ENCODE peak calls at places on chromosomes 6 and 20, in five cellular contexts. G, R, E, T and J are unnamed samples.

GRCh38 chr6:106309766-106310373 is 15.7 kb downstream of the ATG5 start:
- DNase-seq in G (no peak), E (no peak), T (no peak), R (no peak), J (no peak)

GRCh38 chr6:15499591-15499990 is 163.2 kb downstream of the DTNBP1 start:
- DNase-seq in R (no peak), E (no peak), G (no peak), T (no peak), J (no peak)

GRCh38 chr6:88262372-88262771 is 96.2 kb upstream of the CNR1 start:
- DNase-seq in T (no peak), R (no peak), E (no peak), G (no peak), J (no peak)

GRCh38 chr6:3194535-3195376 is 32.7 kb downstream of the TUBB2B start:
- DNase-seq in G (no peak), E (no peak), T (no peak), R (no peak), J (no peak)

GRCh38 chr6:147510949-147511590 is 2.6 kb downstream of the SAMD5 start:
- DNase-seq in E (no peak), T (no peak), R (no peak), G (no peak), J (no peak)

GRCh38 chr6:47188588-47189021 is 121.1 kb downstream of the TNFRSF21 start:
- DNase-seq in E (no peak), G (no peak), R (no peak), T (no peak), J (no peak)

GRCh38 chr6:106186172-106186571 is 100.0 kb downstream of the PRDM1 start:
- DNase-seq in E (no peak), R (no peak), G (no peak), T (no peak), J (no peak)

GRCh38 chr6:88422831-88423230 is 256.7 kb upstream of the CNR1 start:
- DNase-seq in E (no peak), T (no peak), G (no peak), R (no peak), J (no peak)

GRCh38 chr20:42392417-42392816 is 774.2 kb upstream of the CHD6 start:
- DNase-seq in G (no peak), E (no peak), R (no peak), T (no peak), J (no peak)

GRCh38 chr20:50282592-50283241 is 92.1 kb downstream of the CEBPB start:
- DNase-seq in G (no peak), T (no peak), R (no peak), E (no peak), J (no peak)

GRCh38 chr6:137787016-137787415 is 80.0 kb upstream of the TNFAIP3 start:
- DNase-seq in G (no peak), E (no peak), T (no peak), R (no peak), J (no peak)

GRCh38 chr6:55397986-55398385 is 70.7 kb downstream of the GFRAL start:
- DNase-seq in E (no peak), T (no peak), G (no peak), R (no peak), J (no peak)

DNA sequence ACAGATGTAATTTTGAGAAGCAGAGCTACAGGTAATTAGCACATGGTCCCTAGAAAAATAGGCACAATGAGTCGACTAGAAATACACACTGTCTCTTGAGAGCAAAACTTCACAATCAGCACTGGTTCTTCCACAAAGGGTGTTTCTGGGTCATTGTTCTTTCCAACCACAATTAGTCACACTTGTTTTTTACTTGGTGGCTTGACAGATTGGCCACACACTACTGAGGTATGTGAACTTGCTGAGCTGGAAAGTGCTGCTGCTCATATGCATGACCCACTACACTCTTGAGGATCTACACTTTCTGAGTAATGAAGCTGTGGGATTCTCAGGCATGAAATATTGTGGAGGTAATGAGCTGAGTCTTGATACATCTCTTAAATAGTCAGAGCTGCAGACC is 347.7 kb downstream of the BCKDHB start:
- DNase-seq in T (no peak), G (no peak), R (no peak), E (no peak), J (no peak)
- TF ChIP-seq POLR2AphosphoS5 in T (no peak), G (peak), R (no peak), E (no peak), J (no peak)

GRCh38 chr20:53794529-53795115 is 201.0 kb upstream of the ZNF217 start:
- DNase-seq in E (no peak), G (no peak), R (no peak), T (no peak), J (no peak)

GRCh38 chr20:53800418-53800817 is 206.8 kb upstream of the ZNF217 start:
- DNase-seq in R (no peak), T (no peak), G (no peak), E (no peak), J (no peak)

GRCh38 chr20:53793783-53794383 is 200.2 kb upstream of the ZNF217 start:
- DNase-seq in R (no peak), G (no peak), E (no peak), T (no peak), J (peak)

GRCh38 chr20:53795170-53795569 is 201.5 kb upstream of the ZNF217 start:
- DNase-seq in E (no peak), R (no peak), T (no peak), G (no peak), J (no peak)

GRCh38 chr20:53797085-53797484 is 203.4 kb upstream of the ZNF217 start:
- DNase-seq in T (no peak), E (no peak), G (no peak), R (no peak), J (no peak)
- TF ChIP-seq POLR2A in T (no peak), E (no peak), G (no peak), R (no peak), J (no peak)

GRCh38 chr20:45374966-45375365 is 3.2 kb downstream of the TP53TG5 start:
- DNase-seq in R (no peak), G (peak), T (no peak), E (no peak), J (no peak)

GRCh38 chr20:45372241-45372640 is 5.9 kb downstream of the TP53TG5 start:
- DNase-seq in T (no peak), R (no peak), G (peak), E (no peak), J (no peak)

GRCh38 chr20:45374101-45374467 is 4.0 kb downstream of the TP53TG5 start:
- DNase-seq in G (peak), R (no peak), T (no peak), E (no peak), J (no peak)

GRCh38 chr20:45372646-45373352 is 5.3 kb downstream of the TP53TG5 start:
- DNase-seq in E (peak), G (peak), R (no peak), T (peak), J (no peak)

DNA sequence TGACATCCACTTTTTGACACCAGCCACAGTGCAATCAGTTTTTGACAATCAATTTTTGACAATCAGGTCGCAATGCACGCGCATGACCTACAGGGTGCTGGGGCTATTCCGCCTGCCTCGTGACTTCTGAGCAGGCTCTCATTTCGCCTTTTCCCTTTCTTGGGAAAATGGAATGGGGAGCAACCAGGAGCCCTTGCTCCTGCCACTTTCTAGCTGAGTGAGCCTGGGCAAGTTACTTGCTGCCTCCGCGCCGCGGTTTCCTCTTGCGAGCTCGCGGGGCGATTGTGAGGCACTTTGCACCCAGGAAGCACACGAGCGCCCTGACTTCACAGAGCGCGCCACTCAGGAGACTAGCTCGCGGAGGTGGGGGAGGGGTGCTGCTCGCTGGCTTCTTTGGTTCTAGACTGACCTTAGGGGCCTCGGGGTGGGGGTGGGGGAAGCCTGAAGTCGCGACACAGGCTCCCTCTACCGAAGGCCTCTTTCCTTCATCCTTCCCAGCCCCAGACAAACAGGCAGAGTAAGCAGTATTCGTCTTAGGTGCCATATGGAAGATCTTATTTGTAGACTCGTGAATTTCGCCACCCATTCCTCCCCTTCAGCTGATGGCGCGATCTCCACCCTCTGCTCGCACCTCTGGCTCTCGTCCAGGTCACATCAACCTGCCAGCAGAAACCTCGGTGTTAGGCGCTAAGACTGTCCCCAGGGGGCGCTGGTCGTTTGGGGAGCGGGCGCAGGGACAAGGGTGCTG is 4.6 kb downstream of the TP53TG5 start:
- DNase-seq in T (peak), G (peak), E (peak), R (peak), J (peak)
- H3K4me3 ChIP-seq in T (peak), G (peak), E (peak), R (peak), J (peak)

DNA sequence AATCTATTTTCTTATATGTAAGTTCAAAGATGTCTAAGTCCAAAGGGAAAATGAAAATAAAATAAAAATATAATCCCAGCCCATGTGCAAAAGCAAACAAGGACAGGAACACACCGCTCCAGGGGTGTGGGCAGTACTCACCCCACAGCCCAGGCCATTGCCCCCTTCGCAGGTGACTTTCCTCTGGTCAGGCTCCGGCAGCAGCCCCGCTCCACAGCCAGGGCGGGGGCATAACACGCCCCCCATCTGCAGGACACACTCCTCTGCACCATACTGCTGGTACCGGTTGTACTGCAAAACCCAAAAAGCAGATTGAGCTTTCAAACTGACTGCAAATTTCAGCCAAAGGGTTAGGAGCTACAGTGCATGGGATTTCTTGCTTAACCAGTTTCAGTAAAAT is 274.9 kb upstream of the AGPAT4 start:
- DNase-seq in E (no peak), T (no peak), G (no peak), R (no peak), J (no peak)
- TF ChIP-seq POLR2AphosphoS5 in E (no peak), T (no peak), G (no peak), R (no peak), J (no peak)

DNA sequence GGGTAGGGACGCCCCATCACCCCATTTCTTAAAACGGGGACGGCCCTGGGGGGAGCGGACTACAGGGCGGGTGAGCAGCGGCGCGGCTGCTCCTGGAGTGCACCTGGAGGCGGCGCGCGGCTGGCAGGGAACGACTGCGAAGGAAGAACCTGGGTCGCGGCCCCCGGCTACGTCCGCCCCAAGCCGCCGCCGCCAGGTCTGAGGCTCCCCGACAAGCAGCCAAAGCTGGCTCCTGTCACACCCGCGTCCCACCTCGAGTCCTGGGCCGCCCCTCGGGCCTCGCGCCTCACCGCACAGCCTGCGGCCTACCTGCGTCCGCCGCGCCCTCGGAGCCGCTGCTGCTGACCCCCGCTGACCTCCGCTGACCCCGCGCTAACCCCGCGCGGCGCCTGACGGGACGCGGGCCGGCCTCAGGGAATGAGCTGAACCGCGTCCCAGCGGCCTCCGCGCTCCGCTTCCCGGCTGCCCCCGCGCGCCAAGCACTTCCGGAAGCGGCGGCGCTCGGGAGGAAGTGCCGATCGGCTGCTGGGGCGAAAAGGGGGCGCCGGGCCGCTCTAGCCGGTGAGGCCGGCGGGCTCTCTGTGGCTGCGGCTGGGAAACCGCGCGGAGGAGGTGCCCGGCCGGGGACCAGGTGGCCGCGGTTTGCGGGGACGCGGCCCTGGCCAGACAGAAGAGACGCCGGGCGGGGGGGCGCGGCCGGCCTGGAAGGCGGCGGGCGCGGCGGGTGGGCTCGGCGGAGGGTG is at the start of the genes ARFRP1 and ZGPAT:
- DNase-seq in T (peak), E (peak), G (no peak), R (peak), J (peak)
- TF ChIP-seq POLR2A in T (peak), E (no peak), G (no peak), R (peak), J (peak)

GRCh38 chr6:36983538-36983937 is 2.5 kb downstream of the MTCH1 start:
- DNase-seq in E (no peak), G (no peak), R (no peak), T (no peak), J (no peak)
- H3K4me3 ChIP-seq in E (no peak), G (no peak), R (no peak), T (no peak), J (no peak)

GRCh38 chr6:16901777-16902176 is 140.5 kb upstream of the ATXN1 start:
- DNase-seq in T (no peak), G (no peak), E (peak), R (no peak), J (peak)

GRCh38 chr6:16898640-16899428 is 137.6 kb upstream of the ATXN1 start:
- DNase-seq in R (no peak), G (no peak), T (no peak), E (no peak), J (no peak)

GRCh38 chr6:16902520-16902919 is 141.3 kb upstream of the ATXN1 start:
- DNase-seq in R (no peak), E (no peak), T (no peak), G (no peak), J (no peak)

GRCh38 chr6:16904957-16905356 is 143.7 kb upstream of the ATXN1 start:
- DNase-seq in T (no peak), G (no peak), R (no peak), E (no peak), J (no peak)

DNA sequence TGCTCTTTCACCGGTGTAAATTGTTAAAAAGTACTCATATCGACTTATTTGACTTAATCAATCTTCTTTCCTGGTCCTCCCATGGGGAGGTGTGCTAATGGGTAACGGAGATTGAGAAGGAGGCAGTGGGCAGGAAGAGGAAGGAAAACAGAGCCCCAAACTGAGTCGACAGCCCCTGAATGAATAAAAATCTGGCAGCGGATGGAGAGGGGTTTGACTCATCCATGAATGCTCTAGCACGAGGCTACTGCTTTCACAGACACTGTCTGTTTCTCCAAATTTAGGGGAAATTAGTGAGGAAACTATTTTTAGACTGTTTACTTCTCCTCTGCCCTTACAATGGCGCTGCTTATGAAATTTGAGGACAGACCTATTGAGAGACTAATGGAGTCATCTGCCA is 142.2 kb upstream of the ATXN1 start:
- DNase-seq in E (no peak), G (no peak), R (no peak), T (no peak), J (no peak)
- TF ChIP-seq POLR2AphosphoS5 in E (no peak), G (no peak), R (no peak), T (no peak), J (no peak)

GRCh38 chr6:108563292-108563691 is 2.6 kb downstream of the FOXO3 start:
- DNase-seq in R (no peak), T (no peak), G (no peak), E (no peak), J (no peak)

GRCh38 chr6:108564178-108564577 is 3.5 kb downstream of the FOXO3 start:
- DNase-seq in E (no peak), T (no peak), R (no peak), G (peak), J (no peak)

GRCh38 chr6:108561742-108562502 is 1.2 kb downstream of the FOXO3 start:
- DNase-seq in E (peak), T (peak), G (peak), R (no peak), J (peak)

GRCh38 chr6:108560463-108561308 is at the start of gene FOXO3:
- DNase-seq in E (peak), T (peak), G (peak), R (peak), J (peak)

GRCh38 chr6:108562503-108562993 is 1.8 kb downstream of the FOXO3 start:
- DNase-seq in E (peak), G (peak), R (no peak), T (peak), J (peak)
- TF ChIP-seq POLR2A in E (peak), G (no peak), R (peak), T (no peak), J (peak)

GRCh38 chr20:48286571-48287551 is 501.6 kb upstream of the SULF2 start:
- DNase-seq in E (no peak), G (no peak), R (no peak), T (no peak), J (no peak)
- H3K4me3 ChIP-seq in E (no peak), G (no peak), R (no peak), T (no peak), J (no peak)

DNA sequence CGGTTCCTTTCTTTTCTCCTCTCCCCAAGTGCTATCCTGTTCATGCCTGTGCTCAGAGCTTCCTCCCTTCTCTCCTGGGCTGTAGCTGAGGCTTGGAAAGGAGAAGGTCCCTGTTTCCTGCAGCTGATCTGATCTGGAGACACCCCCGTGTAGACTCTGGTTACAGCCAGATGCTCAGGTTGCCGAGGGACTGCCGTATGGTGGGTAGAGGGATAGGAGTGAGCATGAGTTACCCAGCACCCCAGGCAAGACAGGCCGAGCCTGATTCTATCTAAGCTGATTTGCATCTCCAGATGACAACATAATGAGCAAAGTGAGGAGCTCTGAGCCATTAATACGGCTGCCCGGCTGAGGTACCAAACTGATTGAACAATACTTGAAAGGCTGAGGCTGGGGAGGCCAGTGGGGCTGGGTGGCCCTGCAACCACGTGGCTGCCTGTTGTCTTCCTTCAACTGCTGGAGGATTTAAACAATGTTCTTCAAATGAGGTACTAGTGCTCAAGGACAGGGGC is 91.8 kb downstream of the ASXL1 start:
- DNase-seq in G (no peak), R (no peak), E (no peak), T (peak), J (no peak)
- TF ChIP-seq POLR2AphosphoS5 in G (no peak), R (no peak), E (no peak), T (no peak), J (no peak)